ENCODE peak calls at places on chromosomes 3 and 15, in nine cellular contexts. A is endodermal cell, E is right atrium auricular region, W is retinal pigment epithelial cell, N is heart right ventricle, O is astrocyte of the spinal cord, B is PC-9, Y is Peyer's patch, U is OCI-LY7. V is an unnamed sample.

GRCh38 chr3:181971424-181971823 is 259.7 kb downstream of the SOX2 start:
- DNase-seq in N (no peak), U (no peak), Y (no peak), A (no peak), W (no peak), O (no peak), E (no peak), B (no peak), V (no peak)

GRCh38 chr15:43545426-43545825 is 28.0 kb downstream of the MAP1A start:
- DNase-seq in B (no peak), A (no peak), Y (no peak), W (no peak), U (no peak), O (no peak), N (no peak), E (no peak), V (no peak)

GRCh38 chr15:96553006-96553405 is 222.5 kb downstream of the NR2F2 start:
- DNase-seq in B (no peak), A (no peak), O (no peak), W (no peak), U (no peak), N (no peak), E (no peak), Y (no peak), V (no peak)

GRCh38 chr15:79310985-79311900 is at the start of gene TMED3:
- DNase-seq in U (peak), W (peak), A (peak), B (peak), Y (peak), E (no peak), O (peak), N (peak), V (no peak)

GRCh38 chr3:43855674-43856299 is 165.0 kb downstream of the ABHD5 start:
- DNase-seq in O (peak), Y (peak), W (no peak), B (peak), A (peak), N (peak), U (peak), E (peak), V (peak)

GRCh38 chr3:156307704-156308103 is 187.3 kb downstream of the KCNAB1 start:
- DNase-seq in Y (no peak), U (no peak), N (peak), O (peak), W (peak), E (peak), A (no peak), B (peak), V (no peak)

GRCh38 chr3:101721650-101721917 is 2.8 kb upstream of the CEP97 start:
- DNase-seq in U (peak), Y (no peak), W (no peak), O (no peak), N (no peak), E (no peak), A (no peak), B (no peak), V (no peak)

GRCh38 chr15:38068600-38068999 is 134.2 kb downstream of the TMCO5A start:
- DNase-seq in O (peak), A (no peak), N (no peak), W (no peak), Y (no peak), E (no peak), U (no peak), B (no peak), V (no peak)

GRCh38 chr3:136350132-136350531 is 100.0 kb downstream of the PCCB start:
- DNase-seq in W (peak), N (no peak), E (no peak), O (peak), Y (no peak), B (peak), A (no peak), U (no peak), V (no peak)

GRCh38 chr3:41932511-41932910 is 29.4 kb downstream of the ULK4 start:
- DNase-seq in A (no peak), U (no peak), B (peak), Y (no peak), O (no peak), N (no peak), W (peak), E (no peak), V (peak)

GRCh38 chr3:5056005-5056391 is 66.1 kb upstream of the ARL8B start:
- DNase-seq in N (no peak), O (no peak), B (no peak), E (no peak), W (no peak), Y (no peak), A (no peak), U (no peak), V (no peak)

GRCh38 chr3:196726788-196727675 is 12.6 kb upstream of the PAK2 start:
- DNase-seq in A (no peak), E (no peak), B (peak), U (no peak), O (peak), Y (no peak), W (no peak), N (no peak), V (no peak)

GRCh38 chr3:9583792-9584191 is 30.2 kb upstream of the LHFPL4 start:
- DNase-seq in U (no peak), A (no peak), B (no peak), O (no peak), N (no peak), E (no peak), W (no peak), Y (no peak), V (no peak)

GRCh38 chr3:159175391-159175725 is 373.5 kb downstream of the MFSD1 start:
- DNase-seq in Y (no peak), U (no peak), A (no peak), B (no peak), W (no peak), N (no peak), E (no peak), O (peak), V (no peak)

GRCh38 chr3:190566043-190566933 is 52.4 kb downstream of the IL1RAP start:
- DNase-seq in U (no peak), E (peak), O (peak), N (peak), A (peak), W (peak), B (peak), Y (peak), V (no peak)

GRCh38 chr3:140736863-140737460 is 59.1 kb downstream of the TRIM42 start:
- DNase-seq in O (peak), Y (no peak), E (peak), N (peak), U (peak), W (peak), A (peak), B (peak), V (peak)
- TF ChIP-seq CTCF in O (peak), Y (no peak), E (peak), N (peak), U (peak), W (peak), A (peak), B (peak), V (peak)

DNA sequence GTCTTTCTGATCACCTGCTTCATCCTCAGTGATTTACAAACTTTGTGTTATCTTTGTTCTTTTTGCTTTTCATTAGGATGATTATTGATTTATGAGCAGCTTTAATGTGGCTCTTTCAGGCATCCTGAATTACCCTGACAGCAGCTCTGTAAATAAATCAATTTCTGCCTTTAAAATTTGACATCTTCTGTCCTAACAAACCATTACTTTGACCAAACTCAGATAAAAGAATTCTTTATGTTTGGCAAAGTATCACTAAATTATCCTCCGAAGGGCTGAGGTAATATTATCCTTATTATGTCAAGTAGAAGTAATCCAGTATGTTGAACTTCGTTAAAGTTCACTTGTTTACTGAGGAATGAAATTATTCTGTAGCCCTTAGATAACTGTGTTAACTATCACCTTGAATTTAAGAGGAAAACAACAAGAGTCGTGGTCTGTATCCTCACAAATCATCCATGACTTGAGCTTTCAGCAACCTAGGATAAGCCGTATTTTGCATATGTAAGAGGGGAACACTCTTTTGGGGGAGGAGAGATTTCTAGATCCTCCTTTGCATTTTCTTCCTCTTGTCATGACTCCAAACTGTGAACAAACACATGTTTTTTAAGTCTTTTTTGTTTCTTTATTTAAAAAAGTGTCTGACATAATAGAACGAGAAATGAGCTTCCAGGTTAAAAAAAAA is 173.2 kb upstream of the STAC start:
- DNase-seq in B (no peak), U (no peak), W (no peak), N (no peak), E (no peak), Y (no peak), A (no peak), O (no peak), V (no peak)
- H3K4me3 ChIP-seq in B (no peak), U (no peak), W (no peak), N (no peak), E (no peak), Y (no peak), A (no peak), O (no peak), V (no peak)

DNA sequence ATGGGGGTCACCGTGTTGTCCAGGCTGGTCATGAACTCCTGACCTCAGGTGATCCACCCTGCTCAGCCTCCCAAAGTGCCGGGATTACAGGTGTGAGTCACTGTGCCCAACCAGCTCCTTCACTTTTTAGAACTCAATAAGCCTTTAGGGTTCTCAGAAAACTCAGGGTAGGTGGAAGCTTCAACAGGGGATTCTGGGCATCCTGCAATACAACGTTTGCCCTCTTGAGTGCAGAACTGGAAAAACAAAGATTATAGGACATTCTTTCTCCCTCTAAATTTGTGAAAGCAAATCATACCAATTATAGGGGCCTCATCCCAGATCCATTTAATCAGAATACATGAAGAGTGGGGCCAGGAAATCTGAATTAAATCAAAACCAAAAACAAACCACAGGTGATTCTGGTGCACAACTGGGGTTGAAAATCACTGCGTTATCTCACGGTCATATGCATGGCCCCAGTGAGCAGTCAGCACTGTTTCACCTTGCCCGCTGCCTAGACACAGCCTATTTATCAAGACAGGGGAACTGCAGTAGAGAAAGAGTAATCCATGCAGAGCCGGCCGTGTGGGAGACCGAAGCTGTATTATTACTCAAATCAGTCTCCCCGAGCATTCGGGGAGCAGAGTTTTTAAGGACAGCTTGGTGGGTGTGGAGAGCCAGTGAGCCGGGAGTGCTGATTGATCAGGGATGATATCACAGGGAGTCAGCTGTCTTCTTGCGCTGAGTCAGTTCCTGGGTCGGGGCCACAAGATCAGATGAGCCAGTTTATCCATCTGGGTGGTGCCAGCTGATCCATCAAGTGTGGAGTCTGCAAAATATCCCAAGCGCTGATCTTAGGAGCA is 58.4 kb downstream of the TMEM44 start:
- DNase-seq in A (no peak), W (no peak), U (no peak), O (no peak), E (peak), Y (no peak), N (no peak), B (peak), V (no peak)
- TF ChIP-seq CTCF in A (peak), W (peak), U (no peak), O (peak), E (peak), Y (no peak), N (no peak), B (peak), V (no peak)

GRCh38 chr3:18579659-18580058 is 154.5 kb upstream of the SATB1 start:
- DNase-seq in E (no peak), O (no peak), N (no peak), A (no peak), Y (no peak), U (peak), W (no peak), B (no peak), V (no peak)

GRCh38 chr3:18580268-18580667 is 155.1 kb upstream of the SATB1 start:
- DNase-seq in E (no peak), W (no peak), N (no peak), A (no peak), U (peak), B (peak), Y (peak), O (no peak), V (no peak)

GRCh38 chr3:18586076-18586475 is 160.9 kb upstream of the SATB1 start:
- DNase-seq in A (no peak), Y (no peak), W (no peak), E (no peak), U (no peak), N (no peak), O (no peak), B (no peak), V (no peak)

GRCh38 chr3:18591120-18591519 is 166.0 kb upstream of the SATB1 start:
- DNase-seq in U (no peak), N (no peak), W (no peak), B (no peak), O (no peak), E (no peak), Y (no peak), A (peak), V (no peak)

DNA sequence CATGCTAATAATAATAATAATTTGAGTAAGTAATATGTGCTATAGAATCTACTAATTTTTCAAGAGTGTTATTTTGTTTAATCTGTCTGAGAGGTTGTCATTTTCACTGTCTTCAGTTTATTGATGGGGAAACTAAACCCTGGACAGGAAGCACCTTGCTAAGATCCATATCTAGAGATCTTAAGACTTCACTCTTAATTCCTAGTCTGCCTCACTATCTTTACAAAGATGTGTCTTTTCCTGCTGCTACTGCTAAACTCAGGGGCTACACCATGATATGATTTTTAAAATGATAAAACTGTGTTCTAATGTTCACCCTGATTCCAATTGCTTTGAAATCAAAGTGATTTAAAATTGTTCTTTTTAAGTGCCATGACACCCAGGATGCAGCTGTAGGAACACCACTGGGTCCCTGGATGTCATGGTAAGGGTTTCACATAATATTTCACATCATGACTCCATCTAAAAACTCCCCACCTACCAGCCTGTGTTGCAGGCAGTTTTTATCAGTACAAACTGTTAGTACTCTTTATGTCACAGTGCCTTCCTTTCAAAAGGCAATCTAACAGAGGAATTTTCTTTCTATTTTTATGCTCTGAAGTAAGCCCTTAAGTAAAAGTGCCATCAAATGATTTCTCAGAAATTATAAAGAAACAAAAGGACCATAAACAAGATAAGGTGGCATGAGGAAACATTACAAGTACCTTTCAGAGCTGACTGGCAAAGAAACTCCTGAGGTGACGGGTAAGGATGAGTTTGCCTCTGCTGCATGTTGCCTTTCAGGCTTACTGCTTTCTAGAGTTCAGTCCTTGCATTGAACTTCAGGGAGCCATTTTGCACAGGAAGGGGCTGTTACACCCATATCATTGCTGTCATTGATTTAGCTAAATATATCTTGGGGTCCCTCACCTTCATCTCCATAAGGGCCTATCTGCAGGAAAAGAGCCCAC is 160.2 kb upstream of the SATB1 start:
- DNase-seq in N (no peak), U (no peak), A (no peak), W (no peak), E (no peak), O (no peak), Y (no peak), B (no peak), V (no peak)
- H3K4me3 ChIP-seq in N (no peak), U (no peak), A (no peak), W (no peak), E (no peak), O (no peak), Y (no peak), B (no peak), V (no peak)

GRCh38 chr3:129607391-129608068 is 1.1 kb upstream of the PLXND1 start:
- DNase-seq in U (no peak), W (no peak), E (no peak), A (peak), N (peak), Y (no peak), O (no peak), B (no peak), V (no peak)
- TF ChIP-seq CTCF in U (no peak), W (no peak), E (no peak), A (no peak), N (no peak), Y (no peak), O (no peak), B (no peak), V (no peak)

GRCh38 chr3:171838218-171838720 is 4.9 kb upstream of the TMEM212 start:
- DNase-seq in W (no peak), N (peak), A (peak), U (no peak), B (no peak), E (peak), Y (no peak), O (peak), V (no peak)
- H3K4me3 ChIP-seq in W (no peak), N (peak), A (no peak), U (no peak), B (no peak), E (peak), Y (no peak), O (peak), V (no peak)

DNA sequence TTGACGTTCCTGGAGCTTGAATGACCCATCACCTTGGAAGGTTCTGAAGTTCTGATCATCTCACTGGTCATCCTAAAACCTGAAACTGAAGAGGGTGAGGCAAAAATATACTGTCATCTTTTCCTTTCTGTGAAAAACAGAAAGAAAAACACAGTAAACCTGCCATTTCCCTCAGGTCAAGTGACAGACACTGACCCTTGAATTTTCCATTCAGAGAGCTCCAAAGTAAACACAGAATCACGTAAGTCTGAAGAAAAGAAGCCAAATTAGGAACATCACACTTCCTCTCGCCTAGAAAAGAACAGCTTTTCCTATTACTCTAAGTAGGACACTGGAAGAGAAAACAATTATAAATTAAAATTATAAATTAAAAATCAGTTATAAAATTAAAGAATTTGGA is 78.7 kb upstream of the TGFBR2 start:
- DNase-seq in U (no peak), E (no peak), B (no peak), N (no peak), O (peak), Y (no peak), A (no peak), W (no peak), V (no peak)
- TF ChIP-seq CTCF in U (no peak), E (no peak), B (no peak), N (no peak), O (no peak), Y (no peak), A (no peak), W (no peak), V (no peak)

GRCh38 chr3:14405886-14406238 is 3.5 kb downstream of the SLC6A6 start:
- DNase-seq in E (no peak), O (no peak), A (no peak), W (no peak), U (no peak), Y (no peak), N (no peak), B (peak), V (no peak)

GRCh38 chr3:14407203-14407602 is 4.8 kb downstream of the SLC6A6 start:
- DNase-seq in B (no peak), N (no peak), O (no peak), A (no peak), U (peak), W (no peak), E (no peak), Y (no peak), V (no peak)

GRCh38 chr3:14405120-14405885 is 2.9 kb downstream of the SLC6A6 start:
- DNase-seq in A (no peak), O (peak), E (no peak), U (no peak), N (no peak), W (no peak), B (no peak), Y (no peak), V (no peak)

GRCh38 chr3:14406336-14406735 is 3.9 kb downstream of the SLC6A6 start:
- DNase-seq in N (no peak), W (no peak), U (no peak), E (no peak), B (no peak), O (no peak), A (no peak), Y (no peak), V (no peak)

GRCh38 chr3:14406762-14407161 is 4.4 kb downstream of the SLC6A6 start:
- DNase-seq in O (no peak), W (no peak), Y (no peak), E (no peak), U (no peak), N (no peak), A (no peak), B (no peak), V (no peak)
- H3K4me3 ChIP-seq in O (no peak), W (no peak), Y (no peak), E (no peak), U (peak), N (no peak), A (no peak), B (peak), V (no peak)